ENCODE peak calls at places on chromosomes 4 and X, in four cellular contexts. D is aorta, A is body of pancreas, S is left lung. G is an unnamed sample.

GRCh38 chr4:7987148-7987989 is 47.7 kb upstream of the AFAP1 start:
- DNase-seq in S (no peak), A (peak; percentile 82), D (no peak), G (peak; percentile 74)

GRCh38 chr4:83905952-83906351 is 370.0 kb downstream of the GPAT3 start:
- DNase-seq in A (no peak), D (no peak), S (no peak), G (no peak)

GRCh38 chr4:138184881-138185280 is 57.3 kb downstream of the SLC7A11 start:
- DNase-seq in S (no peak), D (no peak), A (no peak), G (no peak)

GRCh38 chr4:15781427-15782095 is 3.4 kb downstream of the CD38 start:
- DNase-seq in S (no peak), A (no peak), D (peak; percentile 37), G (no peak)

GRCh38 chr4:11456441-11456840 is 27.7 kb upstream of the HS3ST1 start:
- DNase-seq in A (no peak), S (no peak), D (no peak), G (no peak)

GRCh38 chr4:172998527-172999469 is 169.8 kb upstream of the GALNT7 start:
- DNase-seq in A (no peak), D (no peak), S (no peak), G (peak; percentile 73)

GRCh38 chrX:135480076-135480475 is 40.4 kb upstream of the INTS6L start:
- DNase-seq in D (no peak), A (no peak), S (no peak), G (no peak)

GRCh38 chr4:10093801-10094552 is 22.6 kb downstream of the WDR1 start:
- DNase-seq in D (no peak), S (peak; percentile 46), A (no peak), G (peak; percentile 96)

GRCh38 chr4:60201052-60201673 is 999.0 kb upstream of the ADGRL3 start:
- DNase-seq in D (peak; percentile 72), S (no peak), A (peak; percentile 44), G (peak; percentile 42)

GRCh38 chrX:32530802-32531403 is 680.4 kb downstream of the DMD start:
- DNase-seq in S (no peak), D (no peak), A (peak; percentile 16), G (peak; percentile 41)

GRCh38 chr4:150080875-150081274 is 2.6 kb downstream of the DCLK2 start:
- DNase-seq in D (no peak), S (no peak), A (peak; percentile 34), G (no peak)

GRCh38 chr4:5708171-5708828 is at the start of gene EVC2:
- DNase-seq in D (peak; percentile 94), A (peak; percentile 51), S (peak; percentile 88), G (peak; percentile 31)

GRCh38 chr4:113809313-113809712 is 47.8 kb upstream of the CAMK2D start:
- DNase-seq in A (peak; percentile 62), S (no peak), D (no peak), G (no peak)

GRCh38 chrX:148385471-148385870 is 114.9 kb upstream of the AFF2 start:
- DNase-seq in S (no peak), A (no peak), D (no peak), G (no peak)

GRCh38 chrX:39275500-39276068 is 474.3 kb downstream of the MID1IP1 start:
- DNase-seq in A (no peak), S (peak; percentile 40), D (no peak), G (no peak)

GRCh38 chr4:70746179-70746839 is 24.5 kb downstream of the RUFY3 start:
- DNase-seq in S (no peak), A (no peak), D (no peak), G (peak; percentile 85)

GRCh38 chr4:73139245-73139644 is 69.7 kb upstream of the COX18 start:
- DNase-seq in S (no peak), D (no peak), A (no peak), G (no peak)

GRCh38 chr4:7429069-7429416 is 5.7 kb downstream of the PSAPL1 start:
- DNase-seq in A (no peak), S (peak; percentile 54), D (peak; percentile 39), G (no peak)

GRCh38 chr4:780730-781492 is 45.0 kb downstream of the CPLX1 start:
- DNase-seq in D (peak; percentile 69), A (no peak), S (no peak), G (no peak)

GRCh38 chr4:139184129-139184528 is 7.1 kb upstream of the ELF2 start:
- DNase-seq in D (no peak), S (no peak), A (no peak), G (no peak)

GRCh38 chr4:124334119-124334518 is 378.4 kb downstream of the ANKRD50 start:
- DNase-seq in S (no peak), D (no peak), A (peak; percentile 53), G (peak; percentile 83)

GRCh38 chr4:1008840-1009646 is 2.4 kb upstream of the FGFRL1 start:
- DNase-seq in D (no peak), A (peak; percentile 30), S (no peak), G (no peak)

GRCh38 chr4:15786743-15787142 is 8.6 kb downstream of the CD38 start:
- DNase-seq in A (no peak), D (no peak), S (peak; percentile 78), G (no peak)

GRCh38 chrX:129779747-129780146 is at the start of gene SASH3:
- DNase-seq in D (peak; percentile 75), S (peak; percentile 90), A (peak; percentile 62), G (no peak)

GRCh38 chrX:119398974-119399771 is at the start of gene SLC25A43:
- DNase-seq in S (peak; percentile 87), A (peak; percentile 12), D (peak; percentile 83), G (no peak)

GRCh38 chr4:7017446-7018048 is 25.6 kb upstream of the TADA2B start:
- DNase-seq in A (no peak), S (no peak), D (peak; percentile 12), G (no peak)

GRCh38 chr4:116016201-116016600 is 902.8 kb upstream of the NDST4 start:
- DNase-seq in D (no peak), A (peak; percentile 65), S (no peak), G (peak; percentile 42)

GRCh38 chr4:10677796-10678497 is 6.6 kb downstream of the CLNK start:
- DNase-seq in D (no peak), S (no peak), A (no peak), G (no peak)

GRCh38 chrX:119646515-119646914 is 40.3 kb upstream of the NKRF start:
- DNase-seq in S (no peak), A (no peak), D (no peak), G (no peak)

GRCh38 chr4:89334311-89334710 is 26.7 kb upstream of the GPRIN3 start:
- DNase-seq in A (no peak), S (no peak), D (no peak), G (no peak)

GRCh38 chrX:87045352-87045751 is 472.2 kb upstream of the KLHL4 start:
- DNase-seq in D (no peak), A (no peak), S (no peak), G (no peak)

GRCh38 chrX:48101443-48101842 is 29.0 kb upstream of the SPACA5B start:
- DNase-seq in A (no peak), S (no peak), D (no peak), G (no peak)

GRCh38 chr4:83216856-83217683 is 67.5 kb downstream of the COQ2 start:
- DNase-seq in A (no peak), S (no peak), D (no peak), G (no peak)

GRCh38 chrX:154735695-154736393 is 15.0 kb downstream of the GAB3 start:
- DNase-seq in S (no peak), D (peak; percentile 83), A (peak; percentile 58), G (peak; percentile 89)
- H3K27ac ChIP-seq in S (peak overlapping the region; percentile 89), D (no peak overlapping the region), A (no peak overlapping the region), G (peak overlapping the region; percentile 87)

GRCh38 chr4:159292137-159292896 is 189.4 kb downstream of the RAPGEF2 start:
- DNase-seq in S (no peak), A (no peak), D (no peak), G (no peak)

GRCh38 chr4:159296061-159296460 is 193.2 kb downstream of the RAPGEF2 start:
- DNase-seq in A (no peak), D (no peak), S (no peak), G (no peak)

GRCh38 chr4:159298502-159298901 is 195.6 kb downstream of the RAPGEF2 start:
- DNase-seq in S (no peak), D (no peak), A (no peak), G (peak; percentile 30)

GRCh38 chr4:159291176-159291575 is 188.3 kb downstream of the RAPGEF2 start:
- DNase-seq in S (no peak), D (no peak), A (no peak), G (no peak)

DNA sequence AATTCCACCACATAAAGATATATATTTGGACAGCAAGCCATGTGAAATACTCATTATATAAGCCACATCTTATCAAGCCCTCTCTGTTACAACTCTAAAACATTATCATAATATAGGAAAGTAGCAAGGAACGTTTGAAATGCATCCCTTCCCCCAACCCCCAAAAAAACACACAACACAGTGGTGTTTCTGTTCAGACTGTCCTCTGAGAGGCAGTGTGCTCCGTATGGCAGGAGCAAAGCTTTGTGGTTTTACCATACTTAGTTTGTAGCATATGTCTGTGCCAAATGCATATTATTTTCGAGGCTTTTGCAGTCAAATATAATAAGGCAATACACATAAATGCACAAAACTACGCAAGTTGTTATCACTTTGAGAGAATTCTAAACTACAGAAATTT is 194.2 kb downstream of the RAPGEF2 start:
- DNase-seq in A (no peak), S (no peak), D (no peak), G (no peak)
- H3K27ac ChIP-seq in A (no peak overlapping the region), S (no peak overlapping the region), D (no peak overlapping the region), G (no peak overlapping the region)

DNA sequence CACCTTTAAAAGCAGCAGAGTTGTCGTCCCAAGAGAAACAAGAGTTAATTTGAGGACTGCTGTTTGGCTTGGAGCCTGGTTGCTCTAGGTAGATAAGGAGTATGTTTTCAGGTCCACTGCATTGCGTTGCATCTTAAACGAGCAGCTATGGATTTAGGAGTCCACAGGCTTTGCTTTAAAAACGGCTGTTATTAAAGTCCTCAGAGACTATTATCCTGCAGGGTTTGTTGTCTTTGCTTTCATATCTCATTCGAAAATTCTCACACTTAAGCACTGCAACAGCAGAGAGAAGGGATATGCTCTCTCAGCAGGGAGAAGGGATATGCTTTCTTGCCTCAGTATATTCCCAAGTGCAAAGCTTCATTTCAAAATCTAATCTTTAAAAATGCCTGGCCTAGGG is 444.7 kb upstream of the FTHL17 start:
- DNase-seq in S (no peak), D (no peak), A (no peak), G (no peak)
- H3K27ac ChIP-seq in S (no peak overlapping the region), D (no peak overlapping the region), A (no peak overlapping the region), G (no peak overlapping the region)

DNA sequence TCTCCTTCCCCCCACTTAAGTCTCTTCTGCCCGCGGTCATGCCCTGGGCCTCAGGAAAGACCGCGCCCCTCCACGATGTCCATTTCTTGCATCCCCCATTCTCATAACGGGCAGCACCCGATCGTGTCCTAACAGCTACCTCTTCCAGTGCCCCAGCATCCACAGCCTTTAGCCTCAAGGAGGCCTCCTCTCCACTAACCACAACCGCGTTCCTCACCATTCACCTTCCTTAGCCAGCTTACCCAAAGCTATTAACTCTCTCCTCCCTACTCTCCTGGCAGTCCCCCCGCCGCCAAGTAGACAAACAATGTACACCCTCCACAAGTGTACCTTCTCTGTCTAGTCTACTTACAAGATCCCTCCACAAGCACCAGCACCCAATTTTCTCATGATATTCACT is 58.6 kb upstream of the PAGE5 start:
- DNase-seq in D (no peak), A (no peak), S (no peak), G (no peak)
- H3K27ac ChIP-seq in D (no peak overlapping the region), A (peak overlapping the region; percentile 75), S (peak overlapping the region; percentile 88), G (peak overlapping the region; percentile 92)